ENCODE peak calls at places on chromosomes 12 and 14, in five cellular contexts. O is HCT116, W is SK-N-SH, H is HepG2, D is GM12878. C is an unnamed sample.

GRCh38 chr14:71004481-71004880 is 97.2 kb downstream of the PCNX1 start:
- DNase-seq in O (no peak), W (no peak), H (no peak), D (no peak), C (no peak)

GRCh38 chr12:83471341-83471740 is 784.6 kb downstream of the TMTC2 start:
- DNase-seq in O (no peak), W (no peak), H (no peak), D (no peak), C (no peak)

GRCh38 chr14:89330236-89331002 is 86.6 kb downstream of the FOXN3 start:
- DNase-seq in O (no peak), W (no peak), H (no peak), D (no peak), C (no peak)

GRCh38 chr12:31246470-31246850 is 79.5 kb downstream of the SINHCAF start:
- DNase-seq in O (no peak), W (no peak), H (no peak), D (no peak), C (no peak)

GRCh38 chr14:89056394-89056793 is 231.9 kb downstream of the TTC8 start:
- DNase-seq in O (no peak), W (no peak), H (no peak), D (no peak), C (no peak)

GRCh38 chr12:117060236-117060926 is 38.8 kb downstream of the TESC start:
- DNase-seq in O (no peak), W (no peak), H (no peak), D (no peak), C (peak)

GRCh38 chr12:1104088-1104800 is 113.2 kb downstream of the ERC1 start:
- DNase-seq in O (no peak), W (no peak), H (no peak), D (no peak), C (no peak)

GRCh38 chr12:59689776-59690175 is 93.9 kb downstream of the SLC16A7 start:
- DNase-seq in O (no peak), W (no peak), H (no peak), D (no peak), C (no peak)

GRCh38 chr14:80621701-80622100 is 319.8 kb downstream of the CEP128 start:
- DNase-seq in O (peak), W (no peak), H (peak), D (no peak), C (no peak)

GRCh38 chr12:112149596-112149995 is 24.2 kb downstream of the TRAFD1 start:
- DNase-seq in O (no peak), W (no peak), H (no peak), D (peak), C (no peak)

GRCh38 chr12:2013527-2014223 is 9.4 kb upstream of the DCP1B start:
- DNase-seq in O (no peak), W (peak), H (no peak), D (no peak), C (no peak)

GRCh38 chr12:76560083-76560491 is 516 bp upstream of the OSBPL8 start:
- DNase-seq in O (no peak), W (no peak), H (no peak), D (no peak), C (no peak)

GRCh38 chr12:25384038-25384953 is 133.6 kb upstream of the KRAS start:
- DNase-seq in O (no peak), W (no peak), H (peak), D (no peak), C (no peak)

GRCh38 chr12:62865090-62865489 is 69.9 kb downstream of the PPM1H start:
- DNase-seq in O (no peak), W (no peak), H (no peak), D (no peak), C (no peak)

GRCh38 chr12:62865860-62866407 is 69.0 kb downstream of the PPM1H start:
- DNase-seq in O (peak), W (no peak), H (no peak), D (no peak), C (no peak)

GRCh38 chr12:62862259-62862881 is 72.6 kb downstream of the PPM1H start:
- DNase-seq in O (no peak), W (no peak), H (no peak), D (no peak), C (no peak)

GRCh38 chr12:62868820-62869219 is 66.1 kb downstream of the PPM1H start:
- DNase-seq in O (no peak), W (no peak), H (no peak), D (no peak), C (no peak)

DNA sequence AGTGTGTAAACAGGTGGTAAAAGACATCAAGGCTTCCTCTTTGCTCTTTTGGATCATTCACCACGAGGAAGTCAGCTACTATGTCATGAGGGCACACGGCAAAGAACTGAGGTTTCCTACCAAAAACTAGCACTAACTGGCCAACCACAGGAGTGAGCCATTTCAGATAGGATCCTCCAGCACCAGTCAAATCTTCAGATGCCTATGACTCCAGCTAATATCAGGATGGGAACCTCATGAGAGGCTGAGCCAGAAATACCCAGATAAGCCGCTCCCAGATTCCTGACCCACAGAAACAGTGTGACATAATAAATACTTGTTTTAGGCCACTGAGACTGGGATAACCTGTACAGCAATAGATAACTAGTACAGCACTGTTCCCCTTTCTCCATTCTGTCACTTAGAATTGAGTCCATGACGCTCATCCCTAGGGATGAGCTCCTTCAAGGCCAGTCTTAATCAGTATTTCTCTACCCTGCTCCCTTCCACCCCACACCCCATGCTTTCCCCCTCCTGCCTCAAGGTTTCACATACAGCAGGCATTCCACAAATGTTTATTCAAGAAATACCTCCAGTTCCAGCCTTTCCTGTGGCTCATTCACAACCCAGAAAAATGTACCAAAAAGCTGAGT is 68.4 kb downstream of the PPM1H start:
- DNase-seq in O (no peak), W (no peak), H (peak), D (no peak), C (no peak)
- TF ChIP-seq ZBTB33 in O (no peak), W (no peak), H (no peak), D (no peak), C (no peak)

DNA sequence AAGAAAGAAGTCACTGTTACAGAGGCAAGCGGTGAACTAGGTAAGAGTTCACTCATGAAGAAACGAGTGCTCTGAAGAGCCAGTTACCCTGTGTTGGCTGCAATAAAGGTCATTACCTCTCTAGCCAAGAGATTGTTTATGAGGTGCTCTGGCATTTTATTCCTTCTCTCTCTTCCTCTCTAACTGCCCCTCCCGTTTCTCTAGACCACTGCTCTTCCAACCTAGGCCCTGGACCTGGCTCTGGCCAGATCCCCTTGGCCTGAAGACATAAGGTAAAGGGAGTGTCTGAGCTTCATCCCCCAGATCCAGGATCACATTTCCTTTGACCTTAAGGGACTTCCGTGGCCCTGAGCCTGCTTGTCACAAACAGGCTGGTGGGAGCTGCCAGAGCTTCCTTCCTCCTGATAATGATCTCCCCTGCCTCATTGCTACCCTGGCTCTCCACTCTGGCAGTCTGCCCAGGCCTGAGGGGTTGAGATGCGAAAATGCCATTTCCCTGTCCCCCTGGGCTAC is 2.0 kb downstream of the RNASE7 start:
- DNase-seq in O (no peak), W (peak), H (peak), D (no peak), C (peak)
- TF ChIP-seq ZBTB33 in O (no peak), W (no peak), H (no peak), D (no peak), C (no peak)

DNA sequence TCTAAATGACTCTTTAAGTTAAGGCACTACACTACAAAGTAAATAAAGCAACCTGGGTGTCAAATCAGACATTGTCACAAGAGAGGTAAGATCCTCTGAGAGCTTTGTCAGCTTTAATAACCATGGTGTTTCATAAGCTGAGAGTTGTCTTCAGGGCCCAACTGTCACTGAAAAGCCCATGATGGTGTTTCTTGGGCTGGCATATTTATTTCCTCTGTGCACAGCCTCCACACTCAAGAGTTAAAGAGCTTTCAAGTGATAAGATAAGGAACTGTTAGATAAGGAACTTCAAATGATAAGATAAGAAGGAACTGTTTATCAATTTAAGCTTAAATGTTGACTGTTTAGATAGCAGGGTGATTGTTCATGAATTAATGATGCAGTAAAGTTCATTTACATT is 495.4 kb downstream of the TMEM117 start:
- DNase-seq in O (no peak), W (no peak), H (no peak), D (no peak), C (no peak)
- TF ChIP-seq ZBTB33 in O (no peak), W (no peak), H (no peak), D (no peak), C (no peak)

GRCh38 chr12:106506691-106507090 is 76.1 kb upstream of the RFX4 start:
- DNase-seq in O (no peak), W (no peak), H (no peak), D (no peak), C (no peak)

GRCh38 chr12:106511365-106511764 is 71.4 kb upstream of the RFX4 start:
- DNase-seq in O (no peak), W (no peak), H (no peak), D (no peak), C (no peak)

GRCh38 chr12:106508966-106509365 is 73.8 kb upstream of the RFX4 start:
- DNase-seq in O (no peak), W (no peak), H (no peak), D (no peak), C (no peak)
- TF ChIP-seq ZBTB33 in O (no peak), W (no peak), H (no peak), D (no peak), C (no peak)

GRCh38 chr14:18656627-18657026 is 55.7 kb downstream of the OR11H12 start:
- DNase-seq in O (no peak), W (no peak), H (no peak), D (no peak), C (no peak)
- TF ChIP-seq ZBTB33 in O (no peak), W (no peak), H (no peak), D (no peak), C (no peak)

DNA sequence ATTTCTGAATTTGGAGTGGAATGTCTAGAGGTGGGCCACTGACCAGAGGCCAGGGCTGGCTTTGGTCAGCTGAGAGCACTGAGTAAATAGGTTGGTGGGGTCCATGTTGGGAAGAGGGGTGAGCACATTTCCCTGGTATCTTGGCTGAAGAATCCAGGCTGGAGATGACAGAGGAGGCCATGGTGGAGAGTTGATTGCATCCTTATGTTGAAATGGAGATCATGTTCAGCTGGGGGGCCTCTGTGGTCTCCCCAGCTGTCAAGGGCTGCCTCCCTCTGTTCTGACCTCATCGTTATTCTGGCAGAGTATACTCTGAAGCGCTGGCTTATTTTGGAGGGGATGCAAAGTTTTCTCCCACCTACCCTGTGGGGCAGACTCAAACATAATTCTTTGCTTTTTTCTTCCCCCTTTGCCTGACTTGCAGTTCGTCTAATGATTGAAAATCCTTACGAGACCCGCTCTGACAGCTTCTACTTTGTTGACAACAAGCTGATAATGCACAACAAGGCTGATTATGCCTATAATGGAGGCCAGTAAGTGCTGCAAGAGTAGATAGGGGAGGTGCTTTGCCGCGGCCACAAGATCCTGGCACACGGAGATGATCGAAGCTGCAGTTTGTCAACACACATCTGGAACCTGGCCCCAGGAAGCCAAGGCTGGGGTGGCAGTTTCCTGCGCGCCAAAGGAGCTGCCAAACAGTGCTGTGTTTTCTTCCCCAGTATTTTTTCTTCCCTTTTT is 6.0 kb upstream of the ACADS start:
- DNase-seq in O (no peak), W (no peak), H (no peak), D (no peak), C (no peak)
- TF ChIP-seq ZBTB33 in O (no peak), W (no peak), H (no peak), D (no peak), C (no peak)

GRCh38 chr12:62291888-62292760 is 31.9 kb downstream of the USP15 start:
- DNase-seq in O (no peak), W (no peak), H (peak), D (no peak), C (no peak)
- TF ChIP-seq ZBTB33 in O (no peak), W (no peak), H (peak), D (no peak), C (no peak)